ENCODE peak calls at places on chromosome 6, in four cellular contexts. A is CD8-positive, alpha-beta T cell; H is mucosa of descending colon; N is heart left ventricle. X is an unnamed sample.

GRCh38 chr6:11132191-11132590 is 20.7 kb upstream of the ERVFRD-1 start:
- DNase-seq in A (no peak), H (no peak), N (no peak), X (no peak)

GRCh38 chr6:142531727-142532126 is 229.9 kb downstream of the ADGRG6 start:
- DNase-seq in A (no peak), H (no peak), N (no peak), X (no peak)

GRCh38 chr6:170177383-170178265 is 113.3 kb downstream of the DLL1 start:
- DNase-seq in A (no peak), H (no peak), N (no peak), X (no peak)

GRCh38 chr6:73309784-73310502 is 44.1 kb downstream of the DPPA5 start:
- DNase-seq in A (peak; percentile 32), H (peak; percentile 64), N (peak; percentile 56), X (peak; percentile 68)

GRCh38 chr6:113623124-113623523 is 234.0 kb upstream of the MARCKS start:
- DNase-seq in A (no peak), H (no peak), N (no peak), X (no peak)

GRCh38 chr6:135922170-135922569 is 70.7 kb downstream of the PDE7B start:
- DNase-seq in A (no peak), H (no peak), N (peak; percentile 39), X (peak; percentile 66)

GRCh38 chr6:148501178-148501590 is 158.5 kb downstream of the SASH1 start:
- DNase-seq in A (no peak), H (no peak), N (peak; percentile 47), X (no peak)

GRCh38 chr6:152378154-152378553 is 259.0 kb downstream of the SYNE1 start:
- DNase-seq in A (no peak), H (no peak), N (no peak), X (no peak)

GRCh38 chr6:74415056-74415455 is 719.1 kb downstream of the CD109 start:
- DNase-seq in A (no peak), H (no peak), N (no peak), X (no peak)

GRCh38 chr6:10418361-10418861 is 3.5 kb upstream of the TFAP2A start:
- DNase-seq in A (no peak), H (no peak), N (no peak), X (no peak)

GRCh38 chr6:105363100-105363754 is 39.7 kb downstream of the PREP start:
- DNase-seq in A (no peak), H (no peak), N (no peak), X (peak; percentile 25)

GRCh38 chr6:26065952-26066380 is 21.3 kb upstream of the HFE start:
- DNase-seq in A (peak; percentile 51), H (peak; percentile 62), N (peak; percentile 47), X (peak; percentile 67)

GRCh38 chr6:71289039-71289801 is 609 bp downstream of the OGFRL1 start:
- DNase-seq in A (peak; percentile 16), H (peak; percentile 58), N (peak; percentile 55), X (peak; percentile 30)

GRCh38 chr6:146341498-146342230 is 202.0 kb upstream of the RAB32 start:
- DNase-seq in A (no peak), H (no peak), N (no peak), X (no peak)

GRCh38 chr6:135995160-135995898 is 143.8 kb downstream of the PDE7B start:
- DNase-seq in A (no peak), H (no peak), N (no peak), X (no peak)

GRCh38 chr6:24997186-24997585 is 61.4 kb upstream of the RIPOR2 start:
- DNase-seq in A (no peak), H (no peak), N (no peak), X (no peak)

GRCh38 chr6:109872968-109873545 is 105.1 kb upstream of the GPR6 start:
- DNase-seq in A (no peak), H (no peak), N (no peak), X (no peak)

GRCh38 chr6:26064619-26065257 is 22.5 kb upstream of the HFE start:
- DNase-seq in A (peak; percentile 39), H (no peak), N (no peak), X (peak; percentile 30)

GRCh38 chr6:5481024-5481423 is 219.7 kb downstream of the FARS2 start:
- DNase-seq in A (no peak), H (no peak), N (peak; percentile 47), X (no peak)

GRCh38 chr6:143806282-143807102 is 36.6 kb upstream of the LTV1 start:
- DNase-seq in A (no peak), H (no peak), N (no peak), X (no peak)

GRCh38 chr6:3320238-3320637 is 61.5 kb downstream of the PSMG4 start:
- DNase-seq in A (no peak), H (no peak), N (no peak), X (no peak)

GRCh38 chr6:20997143-20997792 is 463.0 kb downstream of the CDKAL1 start:
- DNase-seq in A (no peak), H (no peak), N (no peak), X (no peak)

GRCh38 chr6:97778290-97779038 is 495.4 kb upstream of the MMS22L start:
- DNase-seq in A (no peak), H (no peak), N (no peak), X (no peak)

DNA sequence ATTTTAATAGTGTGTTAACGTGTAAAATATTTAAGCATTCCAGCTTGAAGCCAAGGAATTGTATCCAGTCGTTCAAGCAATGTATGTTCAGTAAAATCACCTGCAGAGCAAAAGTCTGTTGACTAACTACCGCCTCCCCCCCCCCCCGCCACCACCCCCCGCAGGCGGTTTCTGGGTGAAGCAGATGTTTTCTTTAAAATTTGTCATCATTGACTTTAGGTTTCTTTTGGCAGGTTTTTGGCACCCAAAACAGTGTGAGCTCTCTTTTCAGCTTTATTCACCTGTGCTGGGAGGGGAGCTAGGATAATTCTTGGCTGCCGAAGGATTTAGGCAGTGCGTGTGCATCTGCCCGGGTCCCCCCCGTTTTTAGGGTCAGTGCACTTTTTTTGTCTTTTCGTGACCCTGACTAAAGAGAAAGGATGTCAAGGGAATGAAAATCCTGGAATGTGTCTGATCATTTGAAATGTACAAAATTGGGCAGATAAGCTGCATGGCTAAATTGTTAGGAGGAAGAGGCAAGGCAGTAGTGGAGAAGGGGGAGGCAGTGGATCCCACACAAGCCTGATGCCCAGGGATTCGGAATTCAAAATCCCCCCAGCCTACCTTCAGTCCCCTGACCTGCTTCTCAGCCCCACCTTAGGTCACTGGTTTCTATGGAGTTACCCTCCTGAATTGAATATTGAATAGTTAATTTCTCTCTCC is 1.1 kb downstream of the EDN1 start:
- DNase-seq in A (no peak), H (no peak), N (no peak), X (no peak)
- H3K4me1 ChIP-seq in A (peaks cover 6% of the 10 kb centered on the region), H (peaks cover 15% of the 10 kb centered on the region), N (peaks cover 22% of the 10 kb centered on the region), X (no peaks in the 10 kb centered on the region)

GRCh38 chr6:42042108-42042507 is 8.2 kb upstream of the TAF8 start:
- DNase-seq in A (no peak), H (no peak), N (no peak), X (no peak)
- H3K4me1 ChIP-seq in A (peaks cover 82% of the 10 kb centered on the region), H (peaks cover 32% of the 10 kb centered on the region), N (peaks cover 73% of the 10 kb centered on the region), X (no peaks in the 10 kb centered on the region)

GRCh38 chr6:15352229-15352628 is 106.4 kb downstream of the JARID2 start:
- DNase-seq in A (no peak), H (no peak), N (no peak), X (no peak)
- H3K4me1 ChIP-seq in A (peaks cover 36% of the 10 kb centered on the region), H (no peaks in the 10 kb centered on the region), N (peaks cover 30% of the 10 kb centered on the region), X (peaks cover 30% of the 10 kb centered on the region)

GRCh38 chr6:108117427-108118358 is 43.2 kb upstream of the OSTM1 start:
- DNase-seq in A (no peak), H (peak; percentile 60), N (peak; percentile 31), X (no peak)

GRCh38 chr6:108116781-108117426 is 42.4 kb upstream of the OSTM1 start:
- DNase-seq in A (no peak), H (peak; percentile 27), N (no peak), X (no peak)

GRCh38 chr6:108115598-108116058 is 41.1 kb upstream of the OSTM1 start:
- DNase-seq in A (no peak), H (peak; percentile 73), N (no peak), X (peak; percentile 62)

GRCh38 chr6:108114861-108115597 is 40.5 kb upstream of the OSTM1 start:
- DNase-seq in A (peak; percentile 21), H (peak; percentile 56), N (peak; percentile 70), X (peak; percentile 73)

DNA sequence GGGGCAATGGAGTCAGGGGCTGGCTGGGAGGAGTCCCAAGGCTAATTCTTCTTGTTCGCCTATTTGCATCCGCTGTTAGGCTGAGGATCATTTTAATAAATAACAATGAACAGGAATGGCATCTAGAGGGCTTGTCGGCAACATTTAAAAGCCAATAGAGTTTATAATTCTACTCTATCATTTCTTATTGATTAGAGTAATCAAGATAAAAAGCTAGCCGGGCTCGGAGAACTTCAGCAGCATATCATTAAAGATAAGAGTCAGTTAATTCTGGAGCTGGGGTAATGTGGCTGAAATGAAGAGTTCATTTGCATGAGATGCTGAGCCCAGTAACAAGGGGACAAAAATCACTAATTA is 41.9 kb upstream of the OSTM1 start:
- DNase-seq in A (no peak), H (no peak), N (no peak), X (no peak)
- H3K4me1 ChIP-seq in A (peaks cover 40% of the 10 kb centered on the region), H (peaks cover 45% of the 10 kb centered on the region), N (peaks cover 53% of the 10 kb centered on the region), X (no peaks in the 10 kb centered on the region)

DNA sequence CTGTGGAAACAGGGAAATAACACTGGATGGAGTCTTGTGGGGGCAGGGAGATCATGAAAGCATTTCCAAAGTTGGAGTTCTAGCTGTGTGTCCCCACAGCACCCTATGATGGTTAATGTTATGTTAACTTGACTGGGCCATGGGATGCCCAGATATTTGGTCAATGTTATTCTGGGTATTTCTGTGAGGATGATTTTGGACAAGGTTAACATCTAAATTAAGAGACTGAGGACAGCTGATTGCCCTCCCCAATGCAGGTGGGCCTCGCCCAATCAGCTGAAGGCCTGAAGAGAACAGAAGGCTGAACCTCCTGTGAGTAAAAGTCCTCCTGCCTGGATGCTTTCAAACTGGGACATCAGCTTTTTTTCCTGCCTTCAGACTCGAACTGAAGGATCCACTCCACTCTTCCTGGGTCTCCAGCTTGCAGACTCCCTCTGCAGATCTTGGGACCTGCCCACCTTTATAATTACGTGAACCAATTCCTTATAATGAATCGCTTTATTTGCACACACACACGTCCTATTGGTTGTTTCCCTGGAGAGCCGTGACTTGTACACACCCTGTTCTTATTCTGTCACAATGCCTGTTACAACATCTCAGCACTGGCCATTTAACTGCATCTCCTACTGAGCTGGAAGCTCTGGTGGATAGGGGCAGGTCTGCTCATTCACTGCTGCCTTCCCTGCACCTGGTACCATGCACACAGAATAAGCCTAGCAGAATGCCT is 99.5 kb upstream of the IYD start:
- DNase-seq in A (no peak), H (no peak), N (no peak), X (no peak)
- H3K4me1 ChIP-seq in A (no peaks in the 10 kb centered on the region), H (no peaks in the 10 kb centered on the region), N (no peaks in the 10 kb centered on the region), X (no peaks in the 10 kb centered on the region)

GRCh38 chr6:30508890-30509736 is 19.8 kb downstream of the HLA-E start:
- DNase-seq in A (no peak), H (no peak), N (no peak), X (no peak)
- H3K4me1 ChIP-seq in A (peaks cover 68% of the 10 kb centered on the region), H (peaks cover 3% of the 10 kb centered on the region), N (no peaks in the 10 kb centered on the region), X (no peaks in the 10 kb centered on the region)

GRCh38 chr6:137794510-137795200 is 72.4 kb upstream of the TNFAIP3 start:
- DNase-seq in A (no peak), H (no peak), N (no peak), X (no peak)

GRCh38 chr6:137793805-137794508 is 73.1 kb upstream of the TNFAIP3 start:
- DNase-seq in A (no peak), H (no peak), N (no peak), X (no peak)

GRCh38 chr6:137791281-137792159 is 75.5 kb upstream of the TNFAIP3 start:
- DNase-seq in A (no peak), H (no peak), N (no peak), X (no peak)

GRCh38 chr6:137795510-137795909 is 71.5 kb upstream of the TNFAIP3 start:
- DNase-seq in A (no peak), H (no peak), N (no peak), X (no peak)

GRCh38 chr6:137792160-137793033 is 74.7 kb upstream of the TNFAIP3 start:
- DNase-seq in A (no peak), H (no peak), N (no peak), X (no peak)
- H3K4me1 ChIP-seq in A (peaks cover 24% of the 10 kb centered on the region), H (peaks cover 6% of the 10 kb centered on the region), N (peaks cover 4% of the 10 kb centered on the region), X (no peaks in the 10 kb centered on the region)

GRCh38 chr6:33410711-33411631 is at the start of gene PHF1:
- DNase-seq in A (peak; percentile 83), H (peak; percentile 82), N (peak; percentile 81), X (no peak)
- H3K4me1 ChIP-seq in A (peaks cover 48% of the 10 kb centered on the region), H (peaks cover 18% of the 10 kb centered on the region), N (peaks cover 28% of the 10 kb centered on the region), X (peaks cover 3% of the 10 kb centered on the region)